ENCODE peak calls at places on chromosome 12, in eight cellular contexts. One of them, this sample, is unnamed.

GRCh38 chr12:122366685-122367475 is 55.6 kb downstream of the CLIP1 start:
- DNase-seq in dermis microvascular lymphatic vessel endothelial cell: peak; percentile 93
- DNase-seq in osteocyte: no peak
- DNase-seq in NCI-H187: no peak
- DNase-seq in stromal cell of bone marrow: peak; percentile 77
- DNase-seq in effector CD4-positive, alpha-beta T cell: no peak
- DNase-seq in C1 segment of cervical spinal cord: no peak
- DNase-seq in M059J: peak; percentile 87
- DNase-seq in this sample: no peak

GRCh38 chr12:70617450-70617849 is 19.8 kb downstream of the PTPRB start:
- DNase-seq in effector CD4-positive, alpha-beta T cell: no peak
- DNase-seq in M059J: no peak
- DNase-seq in C1 segment of cervical spinal cord: no peak
- DNase-seq in dermis microvascular lymphatic vessel endothelial cell: no peak
- DNase-seq in NCI-H187: no peak
- DNase-seq in stromal cell of bone marrow: no peak
- DNase-seq in osteocyte: no peak
- DNase-seq in this sample: no peak

GRCh38 chr12:6963016-6963731 is 7.3 kb downstream of the PHB2 start:
- DNase-seq in C1 segment of cervical spinal cord: no peak
- DNase-seq in stromal cell of bone marrow: no peak
- DNase-seq in M059J: no peak
- DNase-seq in dermis microvascular lymphatic vessel endothelial cell: no peak
- DNase-seq in NCI-H187: peak; percentile 90
- DNase-seq in osteocyte: no peak
- DNase-seq in effector CD4-positive, alpha-beta T cell: no peak
- DNase-seq in this sample: peak; percentile 93

GRCh38 chr12:105419606-105420005 is 89.1 kb downstream of the C12orf75 start:
- DNase-seq in NCI-H187: no peak
- DNase-seq in M059J: no peak
- DNase-seq in osteocyte: no peak
- DNase-seq in dermis microvascular lymphatic vessel endothelial cell: no peak
- DNase-seq in C1 segment of cervical spinal cord: no peak
- DNase-seq in effector CD4-positive, alpha-beta T cell: no peak
- DNase-seq in stromal cell of bone marrow: no peak
- DNase-seq in this sample: no peak

GRCh38 chr12:21577516-21577915 is 27.1 kb downstream of the GYS2 start:
- DNase-seq in M059J: no peak
- DNase-seq in dermis microvascular lymphatic vessel endothelial cell: no peak
- DNase-seq in effector CD4-positive, alpha-beta T cell: no peak
- DNase-seq in NCI-H187: no peak
- DNase-seq in stromal cell of bone marrow: no peak
- DNase-seq in C1 segment of cervical spinal cord: no peak
- DNase-seq in osteocyte: no peak
- DNase-seq in this sample: no peak

GRCh38 chr12:28622416-28622815 is 432.2 kb downstream of the CCDC91 start:
- DNase-seq in C1 segment of cervical spinal cord: no peak
- DNase-seq in M059J: peak; percentile 6
- DNase-seq in stromal cell of bone marrow: peak; percentile 25
- DNase-seq in effector CD4-positive, alpha-beta T cell: no peak
- DNase-seq in NCI-H187: no peak
- DNase-seq in osteocyte: no peak
- DNase-seq in dermis microvascular lymphatic vessel endothelial cell: no peak
- DNase-seq in this sample: no peak

GRCh38 chr12:88985011-88985410 is 367.3 kb downstream of the DUSP6 start:
- DNase-seq in NCI-H187: no peak
- DNase-seq in M059J: peak; percentile 62
- DNase-seq in C1 segment of cervical spinal cord: no peak
- DNase-seq in dermis microvascular lymphatic vessel endothelial cell: no peak
- DNase-seq in effector CD4-positive, alpha-beta T cell: no peak
- DNase-seq in stromal cell of bone marrow: no peak
- DNase-seq in osteocyte: no peak
- DNase-seq in this sample: no peak

GRCh38 chr12:3805058-3805457 is 52.1 kb upstream of the CRACR2A start:
- DNase-seq in M059J: no peak
- DNase-seq in dermis microvascular lymphatic vessel endothelial cell: no peak
- DNase-seq in stromal cell of bone marrow: no peak
- DNase-seq in osteocyte: no peak
- DNase-seq in C1 segment of cervical spinal cord: no peak
- DNase-seq in NCI-H187: no peak
- DNase-seq in effector CD4-positive, alpha-beta T cell: no peak
- DNase-seq in this sample: no peak

GRCh38 chr12:90695415-90695814 is 259.6 kb downstream of the CCER1 start:
- DNase-seq in stromal cell of bone marrow: no peak
- DNase-seq in C1 segment of cervical spinal cord: no peak
- DNase-seq in dermis microvascular lymphatic vessel endothelial cell: no peak
- DNase-seq in M059J: no peak
- DNase-seq in effector CD4-positive, alpha-beta T cell: no peak
- DNase-seq in osteocyte: no peak
- DNase-seq in NCI-H187: no peak
- DNase-seq in this sample: no peak

GRCh38 chr12:49043856-49044258 is 16.7 kb downstream of the KMT2D start:
- DNase-seq in osteocyte: no peak
- DNase-seq in NCI-H187: no peak
- DNase-seq in effector CD4-positive, alpha-beta T cell: peak; percentile 77
- DNase-seq in stromal cell of bone marrow: no peak
- DNase-seq in C1 segment of cervical spinal cord: no peak
- DNase-seq in M059J: peak; percentile 27
- DNase-seq in dermis microvascular lymphatic vessel endothelial cell: peak; percentile 65
- DNase-seq in this sample: no peak

GRCh38 chr12:104991565-104992128 is 5.5 kb downstream of the NOPCHAP1 start:
- DNase-seq in NCI-H187: no peak
- DNase-seq in stromal cell of bone marrow: no peak
- DNase-seq in dermis microvascular lymphatic vessel endothelial cell: no peak
- DNase-seq in C1 segment of cervical spinal cord: no peak
- DNase-seq in M059J: no peak
- DNase-seq in effector CD4-positive, alpha-beta T cell: no peak
- DNase-seq in osteocyte: no peak
- DNase-seq in this sample: no peak

GRCh38 chr12:28535216-28535615 is 345.0 kb downstream of the CCDC91 start:
- DNase-seq in M059J: peak; percentile 65
- DNase-seq in dermis microvascular lymphatic vessel endothelial cell: no peak
- DNase-seq in C1 segment of cervical spinal cord: no peak
- DNase-seq in effector CD4-positive, alpha-beta T cell: no peak
- DNase-seq in NCI-H187: no peak
- DNase-seq in osteocyte: no peak
- DNase-seq in stromal cell of bone marrow: peak; percentile 6
- DNase-seq in this sample: no peak

This sample was measured in NCI-H2107.